ENCODE peak calls at places on chromosomes 7 and 10, in ten cellular contexts. D, M, F, G, N, Q, E, P, Y and B are unnamed samples.

GRCh38 chr7:157876469-157877285 is 539.9 kb downstream of the DNAJB6 start:
- DNase-seq in D (no peak), M (no peak), F (no peak), G (no peak), N (no peak), Q (no peak), E (no peak), P (no peak), Y (no peak), B (no peak)

GRCh38 chr10:119370046-119370770 is 162.8 kb downstream of the GRK5 start:
- DNase-seq in D (peak; percentile 52), M (no peak), F (peak; percentile 87), G (no peak), N (no peak), Q (no peak), E (no peak), P (peak; percentile 61), Y (no peak), B (peak; percentile 93)

GRCh38 chr10:96625173-96625572 is 38.4 kb upstream of the TM9SF3 start:
- DNase-seq in D (no peak), M (no peak), F (no peak), G (no peak), N (no peak), Q (no peak), E (no peak), P (no peak), Y (no peak), B (no peak)

GRCh38 chr10:13483951-13484350 is 44.9 kb downstream of the BEND7 start:
- DNase-seq in D (no peak), M (no peak), F (no peak), G (peak; percentile 80), N (no peak), Q (no peak), E (no peak), P (no peak), Y (no peak), B (no peak)

GRCh38 chr10:115706482-115707076 is 566.4 kb downstream of the GFRA1 start:
- DNase-seq in D (no peak), M (no peak), F (no peak), G (no peak), N (no peak), Q (no peak), E (no peak), P (peak; percentile 46), Y (no peak), B (peak; percentile 44)

GRCh38 chr10:105797234-105797890 is 1156.3 kb downstream of the SORCS3 start:
- DNase-seq in D (no peak), M (no peak), F (no peak), G (no peak), N (no peak), Q (no peak), E (no peak), P (peak; percentile 33), Y (no peak), B (no peak)

GRCh38 chr7:13077466-13077865 is 390.0 kb downstream of the ARL4A start:
- DNase-seq in D (no peak), M (no peak), F (no peak), G (no peak), N (no peak), Q (no peak), E (no peak), P (peak; percentile 43), Y (no peak), B (no peak)

GRCh38 chr10:59606551-59606961 is 103.1 kb downstream of the SLC16A9 start:
- DNase-seq in D (no peak), M (no peak), F (no peak), G (no peak), N (no peak), Q (no peak), E (no peak), P (peak; percentile 45), Y (no peak), B (peak; percentile 43)

GRCh38 chr7:2936301-2936700 is 92.2 kb upstream of the GNA12 start:
- DNase-seq in D (peak; percentile 5), M (no peak), F (no peak), G (peak; percentile 14), N (no peak), Q (no peak), E (peak; percentile 20), P (no peak), Y (no peak), B (no peak)

DNA sequence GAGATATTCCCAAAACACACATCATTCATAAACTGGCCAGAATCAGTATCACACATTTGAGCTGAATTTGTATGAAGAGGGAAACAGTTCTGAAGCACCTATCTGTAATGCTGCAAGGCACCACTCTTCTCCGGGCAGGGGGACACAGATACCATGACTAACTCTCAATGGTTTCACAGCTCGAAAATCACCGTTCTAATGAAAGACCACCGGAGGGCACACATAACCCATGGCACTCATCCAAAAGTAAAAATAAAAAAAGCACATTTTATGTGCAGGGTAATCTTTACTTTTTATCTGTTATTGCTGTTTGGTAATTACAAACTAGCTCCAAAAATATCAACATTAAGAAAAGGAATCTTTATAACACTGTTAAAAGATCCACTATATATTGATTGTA is 137.5 kb downstream of the PARD3 start:
- DNase-seq in D (no peak), M (no peak), F (no peak), G (no peak), N (no peak), Q (no peak), E (no peak), P (no peak), Y (no peak), B (no peak)
- TF ChIP-seq CTCF in D (no peak), M (no peak), F (no peak), G (no peak), N (no peak), Q (no peak), E (no peak), P (no peak), Y (no peak), B (no peak)

DNA sequence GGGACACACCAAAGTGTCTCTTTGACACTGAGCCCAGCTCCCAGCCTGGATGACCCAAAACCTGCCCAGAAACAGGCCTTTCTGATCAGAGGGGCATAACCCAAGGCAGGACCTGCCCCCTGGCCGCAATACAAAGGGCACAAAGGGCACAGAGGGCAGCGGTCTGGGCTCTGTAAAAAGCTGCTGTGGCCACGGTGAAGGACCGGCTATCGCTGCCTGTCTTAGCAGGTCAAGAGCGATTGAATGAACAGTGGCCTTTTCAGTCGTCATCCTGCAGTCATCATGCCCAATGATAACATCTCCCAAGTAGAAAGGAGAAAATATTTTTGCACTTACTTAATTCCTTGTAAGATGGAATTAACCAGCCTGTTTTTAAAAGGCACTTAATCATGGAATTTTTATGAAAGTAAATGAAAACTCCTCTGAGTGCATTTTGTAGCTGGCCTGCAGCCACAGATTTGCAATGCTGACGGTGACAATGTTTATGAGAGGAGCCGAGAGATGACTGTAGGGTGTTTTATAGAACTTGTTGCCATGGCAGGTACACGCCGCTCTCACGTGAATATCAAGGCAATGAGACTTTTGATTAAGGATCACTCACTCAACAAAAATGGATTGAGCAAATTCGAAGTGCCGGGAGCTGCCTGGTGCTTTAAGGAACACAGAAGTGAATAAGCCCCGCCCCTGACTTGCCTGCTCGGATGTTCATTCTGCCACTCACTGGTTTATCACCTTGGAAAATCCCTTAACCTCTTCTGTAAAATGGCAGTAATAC is 47.3 kb upstream of the BHLHA15 start:
- DNase-seq in D (no peak), M (peak; percentile 64), F (peak; percentile 83), G (peak; percentile 84), N (no peak), Q (no peak), E (no peak), P (peak; percentile 44), Y (no peak), B (peak; percentile 41)
- H3K4me3 ChIP-seq in D (no peak overlapping the region), M (no peak overlapping the region), F (no peak overlapping the region), G (no peak overlapping the region), N (no peak overlapping the region), Q (no peak overlapping the region), E (peak overlapping the region; percentile 26), P (no peak overlapping the region), Y (no peak overlapping the region), B (no peak overlapping the region)

GRCh38 chr10:4512557-4513286 is 313.3 kb upstream of the AKR1E2 start:
- DNase-seq in D (no peak), M (peak; percentile 39), F (no peak), G (peak; percentile 59), N (no peak), Q (peak; percentile 40), E (peak; percentile 73), P (peak; percentile 88), Y (no peak), B (peak; percentile 75)
- TF ChIP-seq CTCF in D (peak; percentile 43), M (peak; percentile 32), F (peak; percentile 65), G (peak; percentile 48), N (peak; percentile 23), Q (peak; percentile 69), E (peak; percentile 54), P (peak; percentile 80), Y (no peak), B (peak; percentile 71)

DNA sequence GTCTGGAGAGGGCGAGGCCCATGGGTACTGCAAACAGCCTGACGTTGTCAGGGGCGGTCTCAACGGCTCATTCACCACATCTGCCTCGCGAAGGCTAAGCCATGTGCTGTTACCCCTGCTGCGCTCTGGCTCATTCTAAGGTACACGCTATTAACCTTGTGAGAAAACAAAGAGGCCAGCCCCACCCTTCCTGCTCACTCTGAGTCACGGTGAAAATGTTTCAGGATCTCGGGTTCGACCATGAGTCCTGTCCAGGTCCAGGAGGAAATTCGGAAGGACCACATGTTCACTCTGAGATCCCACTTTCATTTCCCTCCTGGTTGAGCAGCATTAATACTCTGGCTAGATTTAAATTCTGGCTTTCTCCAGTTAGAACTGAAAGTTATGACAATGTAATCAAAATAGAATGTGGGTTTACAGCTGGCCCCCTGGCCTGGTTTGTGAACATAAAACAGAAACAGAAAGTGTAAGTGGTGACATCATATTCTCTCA is 55.2 kb downstream of the EGFR start:
- DNase-seq in D (no peak), M (peak; percentile 94), F (no peak), G (peak; percentile 87), N (no peak), Q (peak; percentile 38), E (peak; percentile 81), P (peak; percentile 68), Y (no peak), B (peak; percentile 88)
- H3K4me3 ChIP-seq in D (no peak overlapping the region), M (no peak overlapping the region), F (peak overlapping the region; percentile 1), G (no peak overlapping the region), N (peak overlapping the region; percentile 26), Q (peak overlapping the region; percentile 18), E (peak overlapping the region; percentile 32), P (peak overlapping the region; percentile 42), Y (no peak overlapping the region), B (peak overlapping the region; percentile 54)

DNA sequence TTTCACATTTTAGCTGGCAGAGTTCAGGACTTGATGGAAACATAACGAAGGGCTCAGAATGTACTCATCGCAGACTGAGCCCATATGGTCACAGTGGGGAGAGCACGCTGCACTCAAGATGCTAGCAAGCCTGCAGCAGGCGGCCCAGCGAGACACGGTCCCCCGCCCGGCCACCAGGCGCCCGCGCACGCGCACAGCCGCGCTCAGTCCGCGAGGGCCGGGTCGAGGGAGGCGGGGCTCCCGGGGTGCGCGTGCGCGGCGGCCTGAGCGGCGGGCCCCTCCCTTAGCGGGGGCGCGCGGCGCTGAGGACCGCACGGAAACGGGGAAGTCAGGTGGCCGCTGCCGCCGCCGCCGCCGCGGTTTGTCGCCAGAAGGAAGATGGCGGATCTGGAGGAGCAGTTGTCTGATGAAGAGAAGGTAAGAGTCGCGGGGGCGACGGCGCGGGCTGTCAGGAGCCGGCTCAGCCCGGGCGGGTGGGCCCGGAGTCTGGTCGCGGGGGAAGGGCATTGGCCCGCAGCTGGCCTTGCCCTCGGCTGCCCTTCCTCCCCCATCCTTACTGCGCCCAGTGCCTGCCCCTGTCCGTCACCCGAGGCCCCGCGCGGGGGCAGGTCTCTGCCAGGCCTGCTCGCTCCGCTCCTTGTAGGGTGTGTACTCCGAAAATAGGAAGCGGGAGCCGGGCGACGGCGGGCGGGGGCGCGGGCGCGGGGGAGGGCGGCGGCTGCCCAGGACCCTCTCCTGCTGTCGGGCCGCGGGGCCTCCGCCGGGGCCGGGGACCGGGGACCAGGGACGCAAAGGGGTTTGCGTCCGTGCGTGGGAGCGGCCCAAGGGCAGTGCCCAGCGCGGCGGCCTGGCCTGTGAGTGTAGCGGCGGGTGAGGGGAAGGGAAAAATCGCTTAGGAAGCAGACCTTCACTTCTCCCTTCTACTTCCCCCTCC is at the start of gene CAPZA2:
- DNase-seq in D (peak; percentile 97), M (peak; percentile 93), F (peak; percentile 40), G (peak; percentile 96), N (peak; percentile 96), Q (peak; percentile 96), E (peak; percentile 96), P (peak; percentile 91), Y (peak; percentile 90), B (peak; percentile 80)
- TF ChIP-seq CTCF in D (peak; percentile 11), M (no peak), F (peak; percentile 26), G (peak; percentile 93), N (peak; percentile 62), Q (peak; percentile 45), E (peak; percentile 49), P (peak; percentile 10), Y (peak; percentile 25), B (peak; percentile 54)